ENCODE peak calls at places on chromosomes 7 and 10, in five cellular contexts. One of them, this sample, is unnamed.

GRCh38 chr7:33733865-33734650 is 171.3 kb upstream of the BMPER start:
- DNase-seq in WTC11: no peak
- DNase-seq in HepG2: no peak
- DNase-seq in K562: no peak
- DNase-seq in GM12878: no peak
- DNase-seq in this sample: no peak

GRCh38 chr7:26388256-26388655 is 96.6 kb downstream of the SNX10 start:
- DNase-seq in GM12878: peak; percentile 20
- DNase-seq in K562: no peak
- DNase-seq in WTC11: no peak
- DNase-seq in HepG2: no peak
- DNase-seq in this sample: no peak

GRCh38 chr10:2839081-2839725 is 228.1 kb upstream of the PFKP start:
- DNase-seq in GM12878: no peak
- DNase-seq in HepG2: peak; percentile 33
- DNase-seq in WTC11: peak; percentile 81
- DNase-seq in K562: peak; percentile 57
- DNase-seq in this sample: peak; percentile 19

GRCh38 chr10:72511414-72511813 is 114.5 kb downstream of the MICU1 start:
- DNase-seq in K562: no peak
- DNase-seq in HepG2: no peak
- DNase-seq in GM12878: no peak
- DNase-seq in WTC11: no peak
- DNase-seq in this sample: no peak

GRCh38 chr7:229184-229964 is 37.0 kb downstream of the FAM20C start:
- DNase-seq in K562: no peak
- DNase-seq in HepG2: no peak
- DNase-seq in GM12878: no peak
- DNase-seq in WTC11: no peak
- DNase-seq in this sample: no peak

GRCh38 chr7:85184599-85185354 is 2.1 kb downstream of the SEMA3D start:
- DNase-seq in K562: no peak
- DNase-seq in GM12878: no peak
- DNase-seq in HepG2: no peak
- DNase-seq in WTC11: peak; percentile 49
- DNase-seq in this sample: peak; percentile 54

GRCh38 chr7:24732646-24733413 is 24.4 kb downstream of the GSDME start:
- DNase-seq in GM12878: no peak
- DNase-seq in WTC11: no peak
- DNase-seq in HepG2: peak; percentile 20
- DNase-seq in K562: no peak
- DNase-seq in this sample: no peak

GRCh38 chr10:114282526-114282925 is 43.5 kb downstream of the VWA2 start:
- DNase-seq in HepG2: no peak
- DNase-seq in GM12878: no peak
- DNase-seq in K562: no peak
- DNase-seq in WTC11: no peak
- DNase-seq in this sample: no peak

GRCh38 chr10:90321132-90321816 is 536.6 kb downstream of the HTR7 start:
- DNase-seq in HepG2: no peak
- DNase-seq in K562: no peak
- DNase-seq in GM12878: no peak
- DNase-seq in WTC11: no peak
- DNase-seq in this sample: no peak

GRCh38 chr10:60878224-60878623 is 65.8 kb downstream of the RHOBTB1 start:
- DNase-seq in GM12878: no peak
- DNase-seq in WTC11: no peak
- DNase-seq in K562: no peak
- DNase-seq in HepG2: no peak
- DNase-seq in this sample: no peak

GRCh38 chr10:740936-741431 is 51.5 kb upstream of the DIP2C start:
- DNase-seq in HepG2: no peak
- DNase-seq in GM12878: no peak
- DNase-seq in K562: no peak
- DNase-seq in WTC11: no peak
- DNase-seq in this sample: no peak

GRCh38 chr10:70357447-70358035 is 24.9 kb downstream of the LRRC20 start:
- DNase-seq in HepG2: no peak
- DNase-seq in WTC11: no peak
- DNase-seq in K562: no peak
- DNase-seq in GM12878: no peak
- DNase-seq in this sample: no peak

GRCh38 chr7:131071786-131072504 is 255.7 kb upstream of the MKLN1 start:
- DNase-seq in K562: peak; percentile 99
- DNase-seq in HepG2: no peak
- DNase-seq in GM12878: no peak
- DNase-seq in WTC11: no peak
- DNase-seq in this sample: no peak

GRCh38 chr10:78473016-78473415 is 439.4 kb downstream of the RPS24 start:
- DNase-seq in WTC11: peak; percentile 39
- DNase-seq in HepG2: no peak
- DNase-seq in GM12878: no peak
- DNase-seq in K562: no peak
- DNase-seq in this sample: no peak

GRCh38 chr7:91618665-91619437 is 261.7 kb downstream of the MTERF1 start:
- DNase-seq in K562: no peak
- DNase-seq in HepG2: no peak
- DNase-seq in WTC11: no peak
- DNase-seq in GM12878: no peak
- DNase-seq in this sample: no peak

GRCh38 chr10:65993451-65993850 is 932.4 kb upstream of the LRRTM3 start:
- DNase-seq in K562: no peak
- DNase-seq in HepG2: no peak
- DNase-seq in WTC11: no peak
- DNase-seq in GM12878: no peak
- DNase-seq in this sample: no peak

GRCh38 chr7:9391221-9391620 is 957.8 kb downstream of the NXPH1 start:
- DNase-seq in WTC11: no peak
- DNase-seq in HepG2: no peak
- DNase-seq in GM12878: no peak
- DNase-seq in K562: no peak
- DNase-seq in this sample: no peak

GRCh38 chr10:88456730-88457129 is 126.4 kb downstream of the RNLS start:
- DNase-seq in GM12878: no peak
- DNase-seq in WTC11: no peak
- DNase-seq in K562: no peak
- DNase-seq in HepG2: no peak
- DNase-seq in this sample: no peak

GRCh38 chr10:62199584-62199983 is 69.1 kb downstream of the RTKN2 start:
- DNase-seq in WTC11: no peak
- DNase-seq in GM12878: peak; percentile 48
- DNase-seq in K562: no peak
- DNase-seq in HepG2: peak; percentile 11
- DNase-seq in this sample: no peak

GRCh38 chr10:46223626-46224413 is 63.0 kb upstream of the ANTXRL start:
- DNase-seq in HepG2: no peak
- DNase-seq in K562: no peak
- DNase-seq in WTC11: no peak
- DNase-seq in GM12878: no peak
- DNase-seq in this sample: no peak

GRCh38 chr7:55787796-55788195 is 74.8 kb downstream of the SEPTIN14 start:
- DNase-seq in GM12878: no peak
- DNase-seq in K562: no peak
- DNase-seq in HepG2: no peak
- DNase-seq in WTC11: no peak
- DNase-seq in this sample: no peak

GRCh38 chr7:55786901-55787300 is 75.7 kb downstream of the SEPTIN14 start:
- DNase-seq in HepG2: no peak
- DNase-seq in K562: no peak
- DNase-seq in GM12878: no peak
- DNase-seq in WTC11: no peak
- DNase-seq in this sample: no peak

GRCh38 chr7:55794527-55794926 is 68.0 kb downstream of the SEPTIN14 start:
- DNase-seq in WTC11: no peak
- DNase-seq in HepG2: no peak
- DNase-seq in K562: no peak
- DNase-seq in GM12878: no peak
- DNase-seq in this sample: no peak

DNA sequence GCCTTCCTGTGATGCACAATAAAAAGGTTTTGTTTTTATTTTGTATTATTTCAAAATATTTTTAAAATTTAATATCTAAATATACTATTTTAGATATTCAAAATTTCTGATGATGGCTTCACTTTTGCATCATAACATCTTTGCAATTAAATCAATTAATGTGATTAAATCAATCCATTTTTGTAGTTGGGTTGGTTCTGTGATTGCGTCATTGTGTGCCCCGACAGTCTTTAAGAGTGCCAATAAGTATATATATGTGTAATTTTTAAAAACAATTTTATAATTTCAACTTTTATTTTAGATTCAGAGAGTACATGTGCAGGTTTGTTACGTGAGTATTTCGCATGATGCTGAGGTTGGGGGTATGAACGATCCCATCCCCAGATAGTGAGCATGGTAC is 70.5 kb downstream of the SEPTIN14 start:
- DNase-seq in HepG2: no peak
- DNase-seq in WTC11: no peak
- DNase-seq in K562: no peak
- DNase-seq in GM12878: no peak
- DNase-seq in this sample: no peak
- TF ChIP-seq ATF2 in HepG2: no peak
- TF ChIP-seq ATF2 in WTC11: no peak
- TF ChIP-seq ATF2 in K562: no peak
- TF ChIP-seq ATF2 in GM12878: no peak
- TF ChIP-seq ATF2 in this sample: no peak

GRCh38 chr7:127367679-127368078 is 24.8 kb downstream of the ZNF800 start:
- DNase-seq in HepG2: no peak
- DNase-seq in K562: no peak
- DNase-seq in GM12878: no peak
- DNase-seq in WTC11: no peak
- DNase-seq in this sample: no peak

GRCh38 chr7:127365957-127366315 is 26.6 kb downstream of the ZNF800 start:
- DNase-seq in HepG2: no peak
- DNase-seq in WTC11: no peak
- DNase-seq in GM12878: no peak
- DNase-seq in K562: no peak
- DNase-seq in this sample: no peak

GRCh38 chr7:127366680-127367079 is 25.8 kb downstream of the ZNF800 start:
- DNase-seq in K562: no peak
- DNase-seq in HepG2: no peak
- DNase-seq in WTC11: no peak
- DNase-seq in GM12878: no peak
- DNase-seq in this sample: no peak

GRCh38 chr7:127362364-127363027 is 30.0 kb downstream of the ZNF800 start:
- DNase-seq in WTC11: no peak
- DNase-seq in K562: no peak
- DNase-seq in HepG2: no peak
- DNase-seq in GM12878: no peak
- DNase-seq in this sample: no peak

GRCh38 chr7:127365164-127365956 is 27.1 kb downstream of the ZNF800 start:
- DNase-seq in GM12878: no peak
- DNase-seq in K562: peak; percentile 64
- DNase-seq in HepG2: no peak
- DNase-seq in WTC11: no peak
- DNase-seq in this sample: no peak
- TF ChIP-seq ATF2 in GM12878: no peak
- TF ChIP-seq ATF2 in K562: no peak
- TF ChIP-seq ATF2 in HepG2: no peak
- TF ChIP-seq ATF2 in WTC11: no peak
- TF ChIP-seq ATF2 in this sample: no peak

DNA sequence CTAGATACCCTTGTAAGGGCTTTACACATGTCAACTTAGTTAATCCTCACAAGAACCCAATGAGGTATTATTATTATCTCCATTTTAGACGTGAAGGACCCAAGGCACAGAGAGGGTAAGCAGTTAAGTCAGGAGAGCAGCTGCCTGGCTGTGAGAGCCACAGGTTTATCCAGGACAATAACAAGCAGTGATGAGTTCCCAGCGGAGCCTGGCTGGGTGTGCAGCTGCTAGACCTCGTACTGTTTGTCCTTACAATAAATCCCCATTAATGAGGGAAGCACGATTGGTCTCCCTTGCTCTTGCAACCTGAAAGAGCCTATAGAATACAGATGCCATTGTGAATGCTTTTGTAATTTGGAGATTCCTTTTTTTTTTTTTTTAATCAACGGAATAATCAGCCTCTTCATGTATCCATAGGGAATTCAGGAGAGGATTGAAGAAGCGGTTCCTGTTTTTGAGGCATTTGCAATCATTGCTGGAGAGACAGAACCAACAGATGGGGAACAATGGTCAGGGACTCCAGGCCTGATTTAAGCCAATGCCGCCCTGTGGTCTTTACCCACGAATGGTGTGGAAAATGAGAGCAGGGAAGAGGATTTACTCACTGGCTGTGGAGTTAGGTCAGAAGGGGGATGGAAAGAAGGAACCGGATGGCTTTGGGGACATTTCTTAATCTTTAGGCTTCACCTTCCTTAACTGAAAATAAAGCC is 12.3 kb upstream of the ASB4 start:
- DNase-seq in GM12878: no peak
- DNase-seq in K562: no peak
- DNase-seq in WTC11: no peak
- DNase-seq in HepG2: no peak
- DNase-seq in this sample: no peak
- TF ChIP-seq ATF2 in GM12878: no peak
- TF ChIP-seq ATF2 in K562: no peak
- TF ChIP-seq ATF2 in WTC11: no peak
- TF ChIP-seq ATF2 in HepG2: no peak
- TF ChIP-seq ATF2 in this sample: no peak

DNA sequence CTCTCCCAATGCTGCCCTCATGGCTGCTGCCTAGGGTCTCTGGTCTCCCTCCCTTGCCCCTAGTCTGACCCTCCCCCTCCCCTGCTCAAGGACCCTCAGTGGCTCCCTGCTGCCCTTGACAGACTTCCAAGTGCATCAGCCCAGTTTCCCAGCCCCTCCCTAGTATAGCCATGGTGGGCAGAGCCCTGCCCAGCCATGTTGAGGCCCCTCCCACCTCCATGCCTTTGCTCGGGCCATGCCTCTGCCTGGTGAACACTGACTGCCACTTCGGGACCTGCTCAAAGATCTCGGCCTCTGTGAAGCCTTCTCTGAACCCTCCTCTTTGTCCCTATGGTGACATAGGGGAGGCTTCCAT is 73.2 kb downstream of the MYL10 start:
- DNase-seq in HepG2: no peak
- DNase-seq in GM12878: no peak
- DNase-seq in K562: no peak
- DNase-seq in WTC11: no peak
- DNase-seq in this sample: no peak
- TF ChIP-seq ATF2 in HepG2: no peak
- TF ChIP-seq ATF2 in GM12878: no peak
- TF ChIP-seq ATF2 in K562: no peak
- TF ChIP-seq ATF2 in WTC11: no peak
- TF ChIP-seq ATF2 in this sample: no peak

This sample was measured in H1.